ENCODE peak calls at places on chromosomes 2 and 18, in seven cellular contexts. A is colonic mucosa, N is brain microvascular endothelial cell, H is HCT116, D is endodermal cell, J is PC-9, O is fibroblast of lung. Z is an unnamed sample.

GRCh38 chr2:129914538-129915302 is 64.7 kb upstream of the RAB6C start:
- DNase-seq in N (no peak), J (no peak), A (peak; percentile 7), H (no peak), D (peak; percentile 36), O (no peak), Z (no peak)

GRCh38 chr2:239307921-239308620 is 92.7 kb downstream of the HDAC4 start:
- DNase-seq in J (no peak), O (no peak), H (no peak), N (no peak), A (no peak), D (peak; percentile 44), Z (no peak)

GRCh38 chr2:240799183-240799740 is 20.8 kb downstream of the KIF1A start:
- DNase-seq in H (no peak), J (no peak), O (no peak), D (no peak), A (no peak), N (no peak), Z (no peak)

GRCh38 chr18:29147944-29148343 is 971.0 kb upstream of the CDH2 start:
- DNase-seq in N (peak; percentile 57), O (peak; percentile 82), J (no peak), D (peak; percentile 65), A (no peak), H (no peak), Z (peak; percentile 29)

GRCh38 chr2:119464977-119465376 is 33.3 kb downstream of the TMEM37 start:
- DNase-seq in N (no peak), A (no peak), O (no peak), J (no peak), H (no peak), D (no peak), Z (no peak)

GRCh38 chr2:161223139-161223732 is 63.0 kb downstream of the TANK start:
- DNase-seq in O (peak; percentile 71), H (peak; percentile 37), A (no peak), D (no peak), N (no peak), J (no peak), Z (no peak)

GRCh38 chr18:56161604-56162003 is 476.8 kb downstream of the TXNL1 start:
- DNase-seq in D (no peak), H (no peak), N (no peak), A (no peak), O (no peak), J (peak; percentile 49), Z (no peak)

GRCh38 chr2:200584639-200585038 is 1.2 kb upstream of the AOX1 start:
- DNase-seq in H (no peak), J (no peak), A (no peak), N (no peak), D (no peak), O (no peak), Z (no peak)

GRCh38 chr2:85215074-85216050 is 82.2 kb downstream of the TCF7L1 start:
- DNase-seq in J (no peak), N (peak; percentile 62), O (peak; percentile 95), H (no peak), A (no peak), D (peak; percentile 60), Z (no peak)

GRCh38 chr2:71889991-71890684 is 257.5 kb downstream of the CYP26B1 start:
- DNase-seq in O (peak; percentile 85), N (peak; percentile 88), A (no peak), H (no peak), J (no peak), D (no peak), Z (no peak)

GRCh38 chr2:104734937-104735586 is 118.9 kb upstream of the POU3F3 start:
- DNase-seq in D (no peak), H (no peak), N (no peak), A (no peak), J (no peak), O (no peak), Z (no peak)

GRCh38 chr2:240733803-240734495 is 42.3 kb downstream of the AQP12A start:
- DNase-seq in O (no peak), J (no peak), D (no peak), A (no peak), N (no peak), H (no peak), Z (no peak)

DNA sequence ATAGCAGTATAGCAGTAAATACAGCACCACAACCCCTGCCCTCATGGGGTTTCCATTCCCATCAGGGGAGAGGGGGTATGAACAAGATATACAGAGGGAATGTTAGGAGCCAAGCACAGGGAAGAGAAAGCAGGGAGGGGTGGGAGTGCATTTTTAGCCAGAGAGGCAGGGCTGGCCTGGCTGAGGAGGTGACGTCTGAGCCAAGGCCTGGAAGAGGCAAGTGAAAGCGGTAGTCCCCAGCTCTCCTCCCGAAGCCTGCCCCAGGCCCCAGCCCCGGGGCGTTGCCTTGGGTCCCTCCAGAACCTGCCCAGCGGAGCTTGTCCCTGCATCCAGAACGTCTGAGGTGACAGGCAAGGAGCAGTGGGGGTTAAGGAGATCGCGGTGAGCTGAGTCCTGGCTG is 45.1 kb upstream of the FOSL2 start:
- DNase-seq in J (no peak), O (no peak), A (no peak), N (no peak), D (no peak), H (no peak), Z (no peak)
- H3K27ac ChIP-seq in J (no peak overlapping the region), O (no peak overlapping the region), A (no peak overlapping the region), N (no peak overlapping the region), D (no peak overlapping the region), H (no peak overlapping the region), Z (no peak overlapping the region)

DNA sequence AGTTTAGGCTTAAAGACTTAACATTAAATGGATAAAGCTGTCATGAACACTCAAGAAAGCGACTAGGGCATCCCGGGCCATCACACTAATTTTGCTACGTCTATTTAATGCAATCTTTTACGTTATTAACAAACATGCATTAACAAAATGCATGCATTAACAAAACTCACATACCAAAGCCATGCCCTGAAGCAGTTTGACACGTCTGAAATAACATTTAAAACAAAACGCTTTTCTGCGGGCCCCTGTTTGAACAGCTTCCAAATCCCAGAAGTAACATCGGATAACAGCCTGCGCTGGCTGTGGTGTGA is 458 bp downstream of the B4GALT6 start:
- DNase-seq in J (peak; percentile 38), H (no peak), N (no peak), O (no peak), A (no peak), D (no peak), Z (no peak)
- H3K27ac ChIP-seq in J (no peak overlapping the region), H (peak overlapping the region; percentile 37), N (no peak overlapping the region), O (no peak overlapping the region), A (peak overlapping the region; percentile 73), D (peak overlapping the region; percentile 62), Z (peak overlapping the region; percentile 62)

GRCh38 chr18:77013777-77014525 is 118.6 kb downstream of the MBP start:
- DNase-seq in O (no peak), N (no peak), D (no peak), J (no peak), A (no peak), H (no peak), Z (no peak)

GRCh38 chr18:77016133-77016839 is 116.3 kb downstream of the MBP start:
- DNase-seq in A (no peak), D (no peak), O (no peak), H (no peak), J (no peak), N (no peak), Z (no peak)

GRCh38 chr18:77012751-77013550 is 119.6 kb downstream of the MBP start:
- DNase-seq in N (no peak), O (no peak), H (no peak), J (no peak), A (no peak), D (no peak), Z (no peak)

GRCh38 chr18:77015176-77015575 is 117.4 kb downstream of the MBP start:
- DNase-seq in J (no peak), A (no peak), O (peak; percentile 42), N (no peak), D (no peak), H (no peak), Z (no peak)

DNA sequence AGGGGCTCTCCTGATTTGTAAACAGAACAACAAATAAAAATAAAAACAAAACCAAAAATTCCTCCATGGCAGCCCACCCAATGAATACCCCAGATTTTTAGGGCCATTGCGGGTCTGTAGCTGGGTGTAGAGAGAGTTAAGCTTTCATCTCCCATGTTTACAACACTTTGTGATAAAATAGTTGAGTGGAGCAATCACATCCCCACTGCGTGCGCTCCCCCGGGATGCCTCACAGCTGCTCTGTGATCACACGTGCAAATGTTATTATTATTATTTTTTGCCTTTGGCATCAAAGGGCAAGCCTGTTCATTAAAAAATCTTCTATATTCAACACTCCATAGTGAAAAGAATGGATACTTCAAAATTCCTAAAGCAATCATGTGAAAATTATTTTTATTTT is 118.0 kb downstream of the MBP start:
- DNase-seq in A (no peak), N (no peak), D (no peak), J (no peak), H (no peak), O (no peak), Z (no peak)
- H3K27ac ChIP-seq in A (no peak overlapping the region), N (no peak overlapping the region), D (no peak overlapping the region), J (no peak overlapping the region), H (no peak overlapping the region), O (no peak overlapping the region), Z (no peak overlapping the region)

GRCh38 chr18:21853020-21853419 is 112.4 kb downstream of the MIB1 start:
- DNase-seq in A (no peak), H (no peak), D (no peak), N (peak; percentile 23), O (peak; percentile 62), J (no peak), Z (no peak)
- H3K27ac ChIP-seq in A (no peak overlapping the region), H (no peak overlapping the region), D (no peak overlapping the region), N (no peak overlapping the region), O (no peak overlapping the region), J (no peak overlapping the region), Z (no peak overlapping the region)